ENCODE peak calls at places on chromosomes 12 and 14, in nine cellular contexts. T is IMR-90, F is fibroblast of mammary gland, V is OCI-LY7, Z is GM04504, M is HuH-7, P is hippocampal formation, B is putamen, D is Ammon's horn. W is an unnamed sample.

GRCh38 chr12:26628234-26628633 is 204.8 kb downstream of the ITPR2 start:
- DNase-seq in T (peak; percentile 39), F (peak; percentile 44), V (no peak), Z (no peak), M (no peak), P (no peak), B (no peak), D (no peak), W (no peak)

GRCh38 chr12:76764856-76765255 is 941 bp downstream of the ZDHHC17 start:
- DNase-seq in T (peak; percentile 28), F (peak; percentile 20), V (peak; percentile 14), Z (no peak), M (no peak), P (peak; percentile 35), B (peak; percentile 37), D (peak; percentile 37), W (peak; percentile 57)

GRCh38 chr12:19201653-19202052 is 72.1 kb downstream of the PLEKHA5 start:
- DNase-seq in T (peak; percentile 38), F (peak; percentile 45), V (no peak), Z (peak; percentile 47), M (no peak), P (no peak), B (no peak), D (no peak), W (no peak)

GRCh38 chr12:116502141-116502725 is 56.9 kb upstream of the MAP1LC3B2 start:
- DNase-seq in T (no peak), F (no peak), V (no peak), Z (no peak), M (no peak), P (no peak), B (no peak), D (no peak), W (no peak)

GRCh38 chr14:61247935-61248334 is 33.2 kb downstream of the TMEM30B start:
- DNase-seq in T (peak; percentile 91), F (peak; percentile 67), V (no peak), Z (no peak), M (no peak), P (no peak), B (no peak), D (no peak), W (no peak)

GRCh38 chr12:5328669-5329068 is 103.2 kb upstream of the NTF3 start:
- DNase-seq in T (no peak), F (no peak), V (no peak), Z (no peak), M (no peak), P (no peak), B (no peak), D (peak; percentile 4), W (peak; percentile 31)

GRCh38 chr12:30329281-30329680 is 366.4 kb downstream of the IPO8 start:
- DNase-seq in T (no peak), F (no peak), V (no peak), Z (no peak), M (no peak), P (no peak), B (no peak), D (no peak), W (no peak)

GRCh38 chr14:68168460-68169109 is 349.0 kb downstream of the RAD51B start:
- DNase-seq in T (no peak), F (no peak), V (no peak), Z (no peak), M (no peak), P (no peak), B (no peak), D (no peak), W (no peak)

GRCh38 chr12:55637467-55637866 is 775 bp downstream of the OR10P1 start:
- DNase-seq in T (no peak), F (no peak), V (no peak), Z (no peak), M (no peak), P (no peak), B (no peak), D (no peak), W (no peak)

GRCh38 chr14:20454359-20454644 is 310 bp downstream of the OSGEP start:
- DNase-seq in T (peak; percentile 82), F (peak; percentile 80), V (no peak), Z (no peak), M (peak; percentile 69), P (no peak), B (peak; percentile 77), D (no peak), W (no peak)

GRCh38 chr12:938810-939209 is 10.7 kb downstream of the RAD52 start:
- DNase-seq in T (no peak), F (no peak), V (no peak), Z (no peak), M (no peak), P (no peak), B (no peak), D (no peak), W (no peak)

GRCh38 chr12:49873361-49873934 is 30.3 kb downstream of the FAIM2 start:
- DNase-seq in T (peak; percentile 42), F (peak; percentile 49), V (no peak), Z (peak; percentile 13), M (no peak), P (peak; percentile 48), B (no peak), D (no peak), W (peak; percentile 62)